ENCODE peak calls at places on chromosomes 2 and 18, in nine cellular contexts. One of them, this sample, is unnamed. For H3K4me1, the result is how much of the 10 kb centered on the place peaks cover.

GRCh38 chr18:78957140-78957539 is 22.5 kb upstream of the SALL3 start:
- DNase-seq in HCT116: no peak
- DNase-seq in OCI-LY7: no peak
- DNase-seq in MM.1S: no peak
- DNase-seq in SK-N-SH: no peak
- DNase-seq in hepatocyte: no peak
- DNase-seq in PC-3: no peak
- DNase-seq in neural progenitor cell: no peak
- DNase-seq in GM23248: no peak
- DNase-seq in this sample: no peak

GRCh38 chr18:35005963-35006577 is 35.1 kb upstream of the MAPRE2 start:
- DNase-seq in SK-N-SH: peak
- DNase-seq in MM.1S: peak
- DNase-seq in HCT116: peak
- DNase-seq in GM23248: peak
- DNase-seq in hepatocyte: peak
- DNase-seq in neural progenitor cell: peak
- DNase-seq in OCI-LY7: peak
- DNase-seq in PC-3: peak
- DNase-seq in this sample: peak

GRCh38 chr2:20050104-20050711 is 1.2 kb downstream of the LAPTM4A start:
- DNase-seq in MM.1S: peak
- DNase-seq in HCT116: no peak
- DNase-seq in OCI-LY7: peak
- DNase-seq in PC-3: peak
- DNase-seq in neural progenitor cell: no peak
- DNase-seq in GM23248: peak
- DNase-seq in hepatocyte: peak
- DNase-seq in SK-N-SH: peak
- DNase-seq in this sample: peak

GRCh38 chr2:217933326-217933993 is 69.3 kb downstream of the TNS1 start:
- DNase-seq in SK-N-SH: peak
- DNase-seq in hepatocyte: no peak
- DNase-seq in GM23248: no peak
- DNase-seq in PC-3: no peak
- DNase-seq in HCT116: no peak
- DNase-seq in OCI-LY7: no peak
- DNase-seq in neural progenitor cell: no peak
- DNase-seq in MM.1S: no peak
- DNase-seq in this sample: no peak

GRCh38 chr18:48565105-48565504 is 26.3 kb downstream of the CTIF start:
- DNase-seq in HCT116: no peak
- DNase-seq in hepatocyte: no peak
- DNase-seq in neural progenitor cell: no peak
- DNase-seq in MM.1S: no peak
- DNase-seq in OCI-LY7: no peak
- DNase-seq in GM23248: no peak
- DNase-seq in SK-N-SH: no peak
- DNase-seq in PC-3: no peak
- DNase-seq in this sample: no peak

GRCh38 chr2:172082944-172083718 is 2.2 kb upstream of the DLX1 start:
- DNase-seq in GM23248: peak
- DNase-seq in HCT116: no peak
- DNase-seq in OCI-LY7: no peak
- DNase-seq in PC-3: no peak
- DNase-seq in hepatocyte: no peak
- DNase-seq in MM.1S: no peak
- DNase-seq in neural progenitor cell: peak
- DNase-seq in SK-N-SH: peak
- DNase-seq in this sample: peak

GRCh38 chr18:25621144-25621543 is 269.2 kb upstream of the ZNF521 start:
- DNase-seq in PC-3: no peak
- DNase-seq in MM.1S: no peak
- DNase-seq in hepatocyte: no peak
- DNase-seq in HCT116: no peak
- DNase-seq in SK-N-SH: no peak
- DNase-seq in neural progenitor cell: no peak
- DNase-seq in OCI-LY7: no peak
- DNase-seq in GM23248: no peak
- DNase-seq in this sample: no peak

GRCh38 chr2:166727105-166727504 is 161.2 kb upstream of the XIRP2 start:
- DNase-seq in neural progenitor cell: no peak
- DNase-seq in OCI-LY7: peak
- DNase-seq in GM23248: no peak
- DNase-seq in MM.1S: peak
- DNase-seq in SK-N-SH: no peak
- DNase-seq in PC-3: no peak
- DNase-seq in hepatocyte: no peak
- DNase-seq in HCT116: no peak
- DNase-seq in this sample: no peak

GRCh38 chr2:155318710-155319109 is 620.2 kb downstream of the KCNJ3 start:
- DNase-seq in neural progenitor cell: no peak
- DNase-seq in OCI-LY7: no peak
- DNase-seq in SK-N-SH: no peak
- DNase-seq in MM.1S: no peak
- DNase-seq in HCT116: no peak
- DNase-seq in GM23248: no peak
- DNase-seq in PC-3: no peak
- DNase-seq in hepatocyte: no peak
- DNase-seq in this sample: no peak

GRCh38 chr2:133867131-133867530 is 298.9 kb upstream of the NCKAP5 start:
- DNase-seq in SK-N-SH: no peak
- DNase-seq in PC-3: no peak
- DNase-seq in neural progenitor cell: no peak
- DNase-seq in hepatocyte: no peak
- DNase-seq in GM23248: no peak
- DNase-seq in OCI-LY7: no peak
- DNase-seq in HCT116: no peak
- DNase-seq in MM.1S: no peak
- DNase-seq in this sample: no peak
- H3K4me1 ChIP-seq in SK-N-SH: under half
- H3K4me1 ChIP-seq in PC-3: under half
- H3K4me1 ChIP-seq in neural progenitor cell: under half
- H3K4me1 ChIP-seq in hepatocyte: under half
- H3K4me1 ChIP-seq in GM23248: under half
- H3K4me1 ChIP-seq in OCI-LY7: under half
- H3K4me1 ChIP-seq in HCT116: under half
- H3K4me1 ChIP-seq in MM.1S: under half
- H3K4me1 ChIP-seq in this sample: under half

GRCh38 chr2:1688161-1688560 is 56.2 kb downstream of the PXDN start:
- DNase-seq in HCT116: no peak
- DNase-seq in hepatocyte: no peak
- DNase-seq in PC-3: no peak
- DNase-seq in OCI-LY7: no peak
- DNase-seq in neural progenitor cell: no peak
- DNase-seq in GM23248: no peak
- DNase-seq in SK-N-SH: no peak
- DNase-seq in MM.1S: no peak
- DNase-seq in this sample: no peak
- TF ChIP-seq EZH2phosphoT487 in HCT116: no peak
- TF ChIP-seq EZH2phosphoT487 in hepatocyte: no peak
- TF ChIP-seq EZH2phosphoT487 in PC-3: no peak
- TF ChIP-seq EZH2phosphoT487 in OCI-LY7: no peak
- TF ChIP-seq EZH2phosphoT487 in neural progenitor cell: no peak
- TF ChIP-seq EZH2phosphoT487 in GM23248: no peak
- TF ChIP-seq EZH2phosphoT487 in SK-N-SH: no peak
- TF ChIP-seq EZH2phosphoT487 in MM.1S: no peak
- TF ChIP-seq EZH2phosphoT487 in this sample: no peak

DNA sequence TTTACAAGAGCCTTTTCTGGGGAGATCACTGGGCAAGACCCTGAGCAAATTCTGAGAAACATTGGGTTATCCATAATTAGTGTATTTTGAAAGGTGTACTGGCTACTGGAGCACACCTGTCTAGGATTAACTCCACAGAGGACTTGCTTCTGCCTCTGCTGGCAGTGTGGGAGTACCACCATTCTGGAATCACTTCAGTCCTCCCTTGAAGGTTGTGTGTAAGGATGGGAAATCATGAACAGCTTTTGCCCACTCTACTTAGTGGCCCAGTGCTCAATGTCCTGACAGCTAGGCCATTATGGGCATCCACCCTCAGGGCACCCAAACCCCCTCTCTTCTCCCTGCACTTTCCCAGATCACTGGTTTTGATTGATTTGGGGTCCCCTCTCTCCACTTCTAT is 8.1 kb upstream of the SANBR start:
- DNase-seq in GM23248: no peak
- DNase-seq in HCT116: no peak
- DNase-seq in MM.1S: no peak
- DNase-seq in SK-N-SH: no peak
- DNase-seq in hepatocyte: no peak
- DNase-seq in neural progenitor cell: no peak
- DNase-seq in OCI-LY7: no peak
- DNase-seq in PC-3: no peak
- DNase-seq in this sample: no peak
- H3K4me2 ChIP-seq in GM23248: no peak
- H3K4me2 ChIP-seq in HCT116: no peak
- H3K4me2 ChIP-seq in MM.1S: no peak
- H3K4me2 ChIP-seq in SK-N-SH: no peak
- H3K4me2 ChIP-seq in hepatocyte: no peak
- H3K4me2 ChIP-seq in neural progenitor cell: no peak
- H3K4me2 ChIP-seq in OCI-LY7: no peak
- H3K4me2 ChIP-seq in PC-3: no peak
- H3K4me2 ChIP-seq in this sample: no peak

DNA sequence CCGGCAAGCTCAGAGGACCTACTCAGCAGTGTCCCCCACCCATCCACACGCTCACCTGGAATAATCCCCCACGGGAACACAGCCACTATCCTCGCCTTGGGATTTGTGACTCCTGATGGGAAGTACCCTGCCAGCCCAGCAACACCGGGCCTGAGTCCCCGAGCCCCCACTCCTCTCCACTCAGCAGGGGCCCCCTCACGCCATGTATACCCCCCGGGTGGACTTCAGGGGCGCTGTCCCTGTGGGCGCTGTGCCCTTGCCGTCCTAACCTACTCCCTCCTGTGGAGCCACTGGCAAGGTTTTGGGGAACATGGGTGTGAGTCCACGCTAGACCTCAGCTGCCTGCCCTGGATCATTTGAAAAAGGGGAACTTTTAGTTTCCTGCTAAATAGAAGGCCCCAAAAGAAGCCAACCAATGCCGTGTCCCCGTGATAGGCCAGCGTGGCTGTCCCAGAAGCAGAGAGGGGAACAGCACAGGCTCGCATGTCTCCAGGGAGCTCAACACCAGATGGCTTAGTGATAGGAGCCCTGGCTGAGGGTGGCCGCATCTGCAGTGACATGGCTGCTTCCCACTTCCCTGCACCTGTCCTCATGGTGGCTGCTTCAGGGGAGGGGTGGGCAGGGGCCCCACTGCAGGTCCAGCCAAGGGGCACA is 79.8 kb downstream of the MBP start:
- DNase-seq in hepatocyte: no peak
- DNase-seq in PC-3: no peak
- DNase-seq in GM23248: no peak
- DNase-seq in OCI-LY7: peak
- DNase-seq in SK-N-SH: no peak
- DNase-seq in neural progenitor cell: no peak
- DNase-seq in HCT116: no peak
- DNase-seq in MM.1S: no peak
- DNase-seq in this sample: no peak
- H3K4me1 ChIP-seq in hepatocyte: under half
- H3K4me1 ChIP-seq in PC-3: under half
- H3K4me1 ChIP-seq in GM23248: under half
- H3K4me1 ChIP-seq in OCI-LY7: half or more
- H3K4me1 ChIP-seq in SK-N-SH: under half
- H3K4me1 ChIP-seq in neural progenitor cell: under half
- H3K4me1 ChIP-seq in HCT116: under half
- H3K4me1 ChIP-seq in MM.1S: under half
- H3K4me1 ChIP-seq in this sample: under half

GRCh38 chr18:45619062-45619825 is 4.0 kb downstream of the SLC14A2 start:
- DNase-seq in PC-3: no peak
- DNase-seq in OCI-LY7: no peak
- DNase-seq in MM.1S: no peak
- DNase-seq in HCT116: no peak
- DNase-seq in GM23248: peak
- DNase-seq in hepatocyte: peak
- DNase-seq in neural progenitor cell: no peak
- DNase-seq in SK-N-SH: no peak
- DNase-seq in this sample: no peak
- TF ChIP-seq EZH2phosphoT487 in PC-3: no peak
- TF ChIP-seq EZH2phosphoT487 in OCI-LY7: no peak
- TF ChIP-seq EZH2phosphoT487 in MM.1S: no peak
- TF ChIP-seq EZH2phosphoT487 in HCT116: no peak
- TF ChIP-seq EZH2phosphoT487 in GM23248: no peak
- TF ChIP-seq EZH2phosphoT487 in hepatocyte: no peak
- TF ChIP-seq EZH2phosphoT487 in neural progenitor cell: no peak
- TF ChIP-seq EZH2phosphoT487 in SK-N-SH: no peak
- TF ChIP-seq EZH2phosphoT487 in this sample: no peak